ENCODE peak calls at places on chromosomes 7 and 10, in five cellular contexts. L is stimulated activated naive CD8-positive, alpha-beta T cell treated with anti-CD3 and anti-CD28 coated beads, Interleukin-15, Interleukin-2, amounts not matched to agents 100 U/mL and 50 U/mL, for 24 hours; B is HFFc6; O is activated CD4-positive, CD25-positive, alpha-beta regulatory T cell; T is activated naive CD4-positive, alpha-beta T cell. D is an unnamed sample.

GRCh38 chr10:107496594-107496993 is 332.1 kb upstream of the SORCS1 start:
- DNase-seq in L (no peak), B (no peak), O (no peak), T (no peak), D (no peak)

GRCh38 chr10:60130130-60130579 is 223.8 kb upstream of the CCDC6 start:
- DNase-seq in L (no peak), B (no peak), O (no peak), T (no peak), D (no peak)

GRCh38 chr10:59536151-59536550 is 173.5 kb downstream of the SLC16A9 start:
- DNase-seq in L (no peak), B (no peak), O (no peak), T (no peak), D (no peak)

GRCh38 chr7:29126804-29127203 is 19.5 kb downstream of the CPVL start:
- DNase-seq in L (no peak), B (no peak), O (no peak), T (no peak), D (no peak)

GRCh38 chr10:96833220-96834001 is 1.3 kb downstream of the LCOR start:
- DNase-seq in L (peak), B (no peak), O (no peak), T (no peak), D (peak)

GRCh38 chr7:39172137-39172536 is 194.4 kb downstream of the POU6F2 start:
- DNase-seq in L (no peak), B (no peak), O (no peak), T (no peak), D (no peak)

GRCh38 chr7:101870361-101871062 is 53.1 kb downstream of the CUX1 start:
- DNase-seq in L (no peak), B (no peak), O (no peak), T (no peak), D (no peak)

GRCh38 chr7:103702454-103702853 is 256.4 kb upstream of the SLC26A5 start:
- DNase-seq in L (no peak), B (no peak), O (no peak), T (no peak), D (no peak)

GRCh38 chr10:111430070-111430469 is 353.2 kb downstream of the ADRA2A start:
- DNase-seq in L (no peak), B (no peak), O (no peak), T (no peak), D (no peak)

GRCh38 chr10:12709516-12709915 is 292.0 kb downstream of the CCDC3 start:
- DNase-seq in L (no peak), B (peak), O (no peak), T (no peak), D (no peak)

GRCh38 chr10:97874332-97874731 is 24.7 kb downstream of the GOLGA7B start:
- DNase-seq in L (no peak), B (no peak), O (no peak), T (no peak), D (no peak)

GRCh38 chr7:93938293-93938692 is 16.8 kb downstream of the GNG11 start:
- DNase-seq in L (no peak), B (no peak), O (no peak), T (no peak), D (no peak)

GRCh38 chr7:83466187-83466923 is 182.6 kb downstream of the SEMA3E start:
- DNase-seq in L (no peak), B (no peak), O (no peak), T (no peak), D (no peak)

GRCh38 chr10:53256623-53257022 is 484.0 kb upstream of the MBL2 start:
- DNase-seq in L (no peak), B (no peak), O (no peak), T (no peak), D (no peak)

D was measured in ovary.